ENCODE peak calls at places on chromosomes 5 and 9, in five cellular contexts. E, M, X, Z and S are unnamed samples.

GRCh38 chr5:6700686-6701355 is 12.4 kb upstream of the TENT4A start:
- DNase-seq in Z (no peak), E (no peak), M (no peak), X (no peak), S (no peak)

GRCh38 chr9:133759146-133759900 is 21.2 kb upstream of the SARDH start:
- DNase-seq in Z (no peak), M (no peak), E (no peak), X (no peak), S (peak)

GRCh38 chr9:81822263-81822865 is 105.9 kb upstream of the SPATA31D4 start:
- DNase-seq in M (no peak), X (no peak), E (no peak), Z (no peak), S (no peak)

GRCh38 chr9:134366223-134367031 is 40.2 kb downstream of the RXRA start:
- DNase-seq in Z (peak), X (peak), M (peak), E (no peak), S (peak)

GRCh38 chr5:68054625-68055024 is 160.9 kb upstream of the PIK3R1 start:
- DNase-seq in Z (no peak), M (no peak), E (no peak), X (peak), S (no peak)

GRCh38 chr9:124128568-124128967 is 117.0 kb downstream of the LHX2 start:
- DNase-seq in X (no peak), Z (no peak), E (no peak), M (no peak), S (no peak)

GRCh38 chr5:92945630-92946097 is 635.4 kb downstream of the NR2F1-AS1 start:
- DNase-seq in E (no peak), Z (no peak), X (peak), M (no peak), S (no peak)

GRCh38 chr5:135304352-135305221 is 94.4 kb downstream of the MACROH2A1 start:
- DNase-seq in X (peak), Z (no peak), E (no peak), M (no peak), S (no peak)

GRCh38 chr5:88888291-88888690 is 5.3 kb upstream of the MEF2C start:
- DNase-seq in M (no peak), X (no peak), E (no peak), Z (no peak), S (no peak)

GRCh38 chr5:138159666-138160065 is 18.8 kb downstream of the BRD8 start:
- DNase-seq in E (no peak), Z (no peak), M (no peak), X (no peak), S (no peak)

GRCh38 chr5:141476132-141476909 is 555 bp downstream of the PCDHGC3 start:
- DNase-seq in M (peak), Z (peak), X (peak), E (peak), S (no peak)

GRCh38 chr9:79014929-79015699 is 556.7 kb upstream of the TLE4 start:
- DNase-seq in M (no peak), E (no peak), Z (no peak), X (no peak), S (no peak)

GRCh38 chr5:41871866-41872265 is 1.6 kb upstream of the OXCT1 start:
- DNase-seq in E (no peak), Z (no peak), M (peak), X (peak), S (no peak)

GRCh38 chr5:147520450-147520849 is 10.6 kb upstream of the DPYSL3 start:
- DNase-seq in X (peak), E (no peak), Z (no peak), M (no peak), S (no peak)

GRCh38 chr5:110053824-110054223 is 364.1 kb downstream of the MAN2A1 start:
- DNase-seq in X (no peak), Z (no peak), M (no peak), E (peak), S (no peak)

GRCh38 chr5:110056580-110057114 is 366.9 kb downstream of the MAN2A1 start:
- DNase-seq in X (no peak), M (no peak), E (no peak), Z (no peak), S (no peak)

GRCh38 chr5:110055301-110055700 is 365.6 kb downstream of the MAN2A1 start:
- DNase-seq in E (peak), M (no peak), X (no peak), Z (no peak), S (no peak)

GRCh38 chr5:110053205-110053604 is 363.5 kb downstream of the MAN2A1 start:
- DNase-seq in X (no peak), Z (no peak), M (no peak), E (no peak), S (no peak)

GRCh38 chr5:110054240-110054639 is 364.5 kb downstream of the MAN2A1 start:
- DNase-seq in Z (no peak), X (peak), E (peak), M (no peak), S (no peak)
- TF ChIP-seq CTCF in Z (no peak), X (peak), E (peak), M (no peak), S (no peak)

GRCh38 chr5:78367318-78367991 is 7.0 kb downstream of the SCAMP1 start:
- DNase-seq in E (peak), X (no peak), Z (no peak), M (no peak), S (no peak)
- TF ChIP-seq CTCF in E (peak), X (no peak), Z (no peak), M (no peak), S (peak)

DNA sequence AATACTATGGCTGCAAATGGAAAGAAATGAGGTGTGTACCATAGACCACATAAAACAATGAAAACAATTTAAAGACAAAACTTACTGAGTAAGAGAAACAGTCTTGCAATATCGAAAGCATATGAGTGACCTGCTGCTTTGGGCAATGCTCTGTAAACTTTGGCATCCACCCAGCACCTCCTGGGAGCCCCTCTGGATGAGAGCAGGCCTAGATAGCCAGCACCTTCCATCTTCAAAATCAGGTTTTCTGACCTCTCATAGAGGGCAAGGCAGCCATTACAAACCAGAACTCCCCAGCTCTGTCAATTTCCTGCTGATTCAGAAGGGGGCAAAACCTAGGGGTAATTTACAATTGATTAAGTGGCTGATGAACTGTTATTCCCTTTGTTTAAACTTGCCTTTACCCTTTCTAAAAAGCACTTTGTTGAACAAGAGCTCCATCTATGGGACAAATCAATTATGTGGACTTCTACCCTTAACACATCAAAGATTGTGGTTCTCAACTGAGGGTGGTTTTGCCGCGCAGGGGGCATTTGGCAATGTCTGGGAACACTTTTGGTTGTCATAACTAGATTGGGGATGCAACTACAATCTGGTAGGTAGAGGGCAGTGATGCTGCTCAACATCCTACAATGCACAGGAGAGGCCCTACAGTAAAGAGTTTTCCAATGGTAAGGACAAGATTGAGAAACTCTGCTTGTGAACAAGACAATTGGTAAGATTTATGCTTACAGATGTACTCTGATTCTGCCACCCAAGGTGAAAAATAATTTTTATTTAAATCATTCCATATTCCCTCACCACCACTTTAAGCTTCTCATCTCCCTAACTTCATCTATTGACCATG is 184.2 kb downstream of the MARCHF11 start:
- DNase-seq in E (peak), M (peak), X (peak), Z (no peak), S (no peak)
- TF ChIP-seq CTCF in E (peak), M (peak), X (peak), Z (peak), S (peak)

DNA sequence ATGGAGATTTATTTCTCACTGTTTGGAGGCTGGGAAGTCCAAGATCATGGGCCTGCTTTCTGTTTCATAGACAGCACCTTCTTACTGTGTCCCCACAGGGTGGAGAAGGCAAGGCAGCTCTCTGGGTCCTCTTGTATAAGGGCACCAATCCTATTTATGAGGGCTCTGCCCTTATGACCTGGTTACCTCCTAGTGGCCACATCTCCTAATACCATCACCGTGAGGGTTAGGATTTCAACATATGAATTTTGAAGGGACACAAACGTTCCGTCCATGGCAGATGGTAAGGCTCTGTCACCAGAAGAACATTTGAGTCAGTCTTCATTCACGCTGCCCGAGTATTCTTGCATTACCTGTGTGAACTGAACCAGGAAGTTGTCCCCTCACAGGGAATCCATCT is 48.4 kb downstream of the ANKRD33B start:
- DNase-seq in Z (peak), M (no peak), E (peak), X (no peak), S (peak)
- TF ChIP-seq CTCF in Z (no peak), M (no peak), E (peak), X (no peak), S (no peak)

GRCh38 chr5:56814963-56815656 is at the start of gene MAP3K1:
- DNase-seq in M (no peak), Z (peak), E (peak), X (peak), S (peak)
- TF ChIP-seq CTCF in M (no peak), Z (no peak), E (peak), X (no peak), S (no peak)

GRCh38 chr5:912356-913091 is 19.8 kb downstream of the TRIP13 start:
- DNase-seq in E (peak), Z (no peak), X (peak), M (peak), S (no peak)
- TF ChIP-seq CTCF in E (peak), Z (no peak), X (peak), M (peak), S (peak)

DNA sequence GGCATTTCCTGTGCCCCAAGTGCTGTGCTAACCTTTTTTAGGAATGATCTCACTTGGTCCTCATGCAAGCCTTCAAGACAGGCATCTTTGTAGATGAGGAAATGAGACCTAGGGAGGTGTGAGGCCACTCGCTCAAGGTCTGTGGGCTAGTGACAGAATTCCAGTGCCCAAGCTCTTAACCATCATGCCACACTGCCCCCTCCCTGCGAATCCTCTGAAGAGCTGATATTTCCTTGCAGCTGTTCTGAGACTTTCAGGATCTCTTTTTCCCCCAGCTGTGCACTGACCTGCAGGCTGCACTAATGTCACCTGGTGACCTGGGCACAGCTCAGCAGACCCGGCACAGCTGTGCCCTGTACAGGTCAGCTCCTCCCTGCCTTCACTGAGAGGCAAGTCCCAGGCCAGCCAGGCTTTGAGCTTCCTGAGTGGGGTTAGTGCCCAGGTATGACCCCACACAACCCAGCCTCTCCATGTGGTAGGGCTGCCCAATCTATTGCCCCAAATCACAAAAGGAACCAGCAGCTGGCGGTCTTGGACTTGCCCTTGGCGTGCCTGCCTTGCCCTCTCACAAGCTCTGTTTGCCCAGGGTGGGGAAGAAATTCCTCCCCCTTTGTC is 32.7 kb downstream of the MORN5 start:
- DNase-seq in M (no peak), Z (no peak), E (no peak), X (no peak), S (no peak)
- TF ChIP-seq CTCF in M (no peak), Z (no peak), E (no peak), X (no peak), S (no peak)